ENCODE peak calls at places on chromosomes 1 and 21, in five cellular contexts. Z is psoas muscle, K is IMR-90, M is omental fat pad, X is brain microvascular endothelial cell. G is an unnamed sample.
A peak's percentile ranks its signal among the peaks of the same experiment; 100 is the strongest.

GRCh38 chr1:147515046-147515869 is 26.0 kb upstream of the BCL9 start:
- DNase-seq in X (no peak), Z (no peak), K (peak; percentile 41), M (no peak), G (peak; percentile 73)

GRCh38 chr21:26818911-26819310 is 26.3 kb downstream of the ADAMTS1 start:
- DNase-seq in Z (no peak), X (no peak), K (no peak), M (no peak), G (no peak)

GRCh38 chr1:958823-959729 is at the start of gene NOC2L:
- DNase-seq in K (peak; percentile 79), M (peak; percentile 76), Z (peak; percentile 97), X (peak; percentile 81), G (peak; percentile 91)

GRCh38 chr1:208461680-208462079 is 217.5 kb upstream of the PLXNA2 start:
- DNase-seq in X (no peak), K (no peak), Z (no peak), M (no peak), G (no peak)

GRCh38 chr1:60872690-60873089 is 209.7 kb upstream of the NFIA start:
- DNase-seq in Z (no peak), K (no peak), X (no peak), M (no peak), G (no peak)

GRCh38 chr1:161958425-161958824 is 65.2 kb downstream of the OLFML2B start:
- DNase-seq in X (peak; percentile 53), K (peak; percentile 51), M (no peak), Z (no peak), G (no peak)

GRCh38 chr1:94993931-94994645 is 67.2 kb upstream of the CNN3 start:
- DNase-seq in K (no peak), M (no peak), Z (no peak), X (no peak), G (no peak)

GRCh38 chr1:113749402-113749801 is 9.9 kb downstream of the PHTF1 start:
- DNase-seq in M (no peak), Z (no peak), X (no peak), K (no peak), G (no peak)

GRCh38 chr1:93546162-93546863 is 98.4 kb downstream of the FNBP1L start:
- DNase-seq in X (no peak), M (no peak), K (no peak), Z (no peak), G (no peak)

GRCh38 chr1:151920147-151920546 is 10.8 kb upstream of the THEM4 start:
- DNase-seq in M (no peak), Z (no peak), X (no peak), K (no peak), G (no peak)

GRCh38 chr1:3336641-3337621 is 117.5 kb upstream of the ARHGEF16 start:
- DNase-seq in M (no peak), Z (no peak), K (no peak), X (no peak), G (peak; percentile 61)

GRCh38 chr1:61852693-61853060 is 110.4 kb downstream of the PATJ start:
- DNase-seq in M (no peak), X (no peak), K (no peak), Z (no peak), G (no peak)

GRCh38 chr1:65195495-65196417 is 47.8 kb downstream of the AK4 start:
- DNase-seq in X (peak; percentile 82), M (no peak), Z (no peak), K (peak; percentile 89), G (no peak)

GRCh38 chr1:164380893-164381292 is 178.1 kb upstream of the PBX1 start:
- DNase-seq in Z (peak; percentile 54), X (peak; percentile 9), M (no peak), K (no peak), G (no peak)

GRCh38 chr1:910311-910880 is 13.3 kb upstream of the SAMD11 start:
- DNase-seq in X (no peak), M (peak; percentile 21), K (no peak), Z (peak; percentile 43), G (no peak)

GRCh38 chr1:2803931-2804627 is 2.6 kb upstream of the TTC34 start:
- DNase-seq in Z (peak; percentile 34), M (no peak), K (no peak), X (no peak), G (no peak)

GRCh38 chr1:221230605-221231004 is 351.4 kb downstream of the HLX start:
- DNase-seq in X (no peak), Z (no peak), K (peak; percentile 37), M (no peak), G (peak; percentile 7)

GRCh38 chr1:56169856-56170255 is 409.5 kb downstream of the PLPP3 start:
- DNase-seq in K (peak; percentile 70), X (no peak), M (no peak), Z (no peak), G (no peak)

GRCh38 chr1:114002492-114003290 is 23.4 kb downstream of the OLFML3 start:
- DNase-seq in X (peak; percentile 31), Z (no peak), M (no peak), K (no peak), G (no peak)

GRCh38 chr1:110292031-110292300 is 47.2 kb upstream of the RBM15 start:
- DNase-seq in X (no peak), M (no peak), Z (no peak), K (no peak), G (no peak)

GRCh38 chr21:25936776-25937175 is 202.0 kb downstream of the GABPA start:
- DNase-seq in M (no peak), K (peak; percentile 15), Z (no peak), X (no peak), G (no peak)

GRCh38 chr1:1004780-1005697 is 5.1 kb upstream of the HES4 start:
- DNase-seq in X (no peak), Z (peak; percentile 67), M (no peak), K (peak; percentile 66), G (peak; percentile 34)

GRCh38 chr1:87435484-87435883 is 106.8 kb downstream of the LMO4 start:
- DNase-seq in Z (no peak), M (no peak), K (no peak), X (peak; percentile 11), G (peak; percentile 42)

GRCh38 chr21:44337428-44337827 is 1.8 kb downstream of the CFAP410 start:
- DNase-seq in K (no peak), X (no peak), Z (no peak), M (no peak), G (no peak)

DNA sequence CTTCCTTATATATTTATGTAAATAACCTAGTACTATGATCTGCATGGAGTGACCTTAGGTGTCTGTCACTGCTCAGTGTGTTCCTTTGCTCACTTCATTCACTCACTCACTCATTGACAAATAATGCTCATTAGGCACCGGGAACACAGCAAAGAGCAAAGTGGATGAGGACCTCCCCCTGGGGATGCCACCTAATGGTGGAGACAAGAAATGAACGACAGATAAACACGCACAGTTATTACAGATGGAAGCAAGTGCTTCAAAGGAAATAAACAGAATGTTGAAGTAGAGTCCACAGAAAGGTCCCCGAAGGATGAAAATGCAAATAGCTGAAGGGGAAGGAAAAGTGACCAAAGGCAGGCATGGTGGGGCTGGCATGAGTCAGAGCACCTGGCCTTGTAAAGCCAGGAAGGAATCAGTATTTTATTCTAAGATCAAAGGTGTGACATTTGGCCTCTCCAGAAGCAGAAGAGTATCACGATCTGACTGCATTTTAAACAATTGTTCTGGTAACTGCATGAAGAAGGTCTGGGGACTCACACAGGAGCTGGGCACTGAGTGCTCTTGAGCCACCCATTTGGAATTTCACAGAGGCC is 23.1 kb downstream of the MAB21L3 start:
- DNase-seq in M (no peak), K (no peak), X (no peak), Z (no peak), G (no peak)
- TF ChIP-seq CTCF in M (no peak), K (peak; percentile 16), X (peak; percentile 50), Z (no peak), G (no peak)

GRCh38 chr1:181490740-181491712 is 7.7 kb downstream of the CACNA1E start:
- DNase-seq in Z (no peak), M (no peak), X (no peak), K (no peak), G (no peak)
- TF ChIP-seq CTCF in Z (no peak), M (no peak), X (no peak), K (no peak), G (no peak)

GRCh38 chr1:23081376-23081775 is 62.1 kb downstream of the KDM1A start:
- DNase-seq in X (no peak), M (no peak), Z (no peak), K (no peak), G (no peak)
- TF ChIP-seq CTCF in X (peak; percentile 50), M (no peak), Z (no peak), K (no peak), G (no peak)

GRCh38 chr1:150695561-150695960 is 1.4 kb downstream of the GOLPH3L start:
- DNase-seq in K (peak; percentile 12), X (no peak), Z (no peak), M (no peak), G (no peak)

GRCh38 chr1:150696151-150696550 is 803 bp downstream of the GOLPH3L start:
- DNase-seq in K (no peak), Z (no peak), M (no peak), X (no peak), G (no peak)

GRCh38 chr1:150692720-150693119 is 4.2 kb downstream of the GOLPH3L start:
- DNase-seq in K (peak; percentile 8), X (no peak), M (no peak), Z (no peak), G (no peak)

GRCh38 chr1:150696590-150696989 is 364 bp downstream of the GOLPH3L start:
- DNase-seq in X (no peak), Z (no peak), K (no peak), M (no peak), G (no peak)

GRCh38 chr1:150696995-150697927 is at the start of gene GOLPH3L:
- DNase-seq in M (peak; percentile 72), K (peak; percentile 98), X (peak; percentile 99), Z (peak; percentile 91), G (peak; percentile 97)
- TF ChIP-seq CTCF in M (no peak), K (peak; percentile 29), X (peak; percentile 42), Z (peak; percentile 26), G (no peak)

GRCh38 chr1:112619518-112620458 is at the start of gene CAPZA1:
- DNase-seq in K (peak; percentile 90), X (peak; percentile 86), M (peak; percentile 73), Z (peak; percentile 96), G (peak; percentile 84)
- TF ChIP-seq CTCF in K (no peak), X (no peak), M (no peak), Z (no peak), G (no peak)

GRCh38 chr1:185601189-185601588 is 133.0 kb upstream of the HMCN1 start:
- DNase-seq in Z (no peak), X (no peak), K (no peak), M (no peak), G (no peak)

GRCh38 chr1:185593271-185593670 is 140.9 kb upstream of the HMCN1 start:
- DNase-seq in Z (no peak), M (no peak), K (no peak), X (no peak), G (no peak)

GRCh38 chr1:185598326-185598725 is 135.9 kb upstream of the HMCN1 start:
- DNase-seq in M (no peak), K (no peak), X (no peak), Z (no peak), G (no peak)

GRCh38 chr1:185594786-185595410 is 139.3 kb upstream of the HMCN1 start:
- DNase-seq in K (no peak), Z (no peak), X (no peak), M (no peak), G (no peak)

GRCh38 chr1:185595835-185596667 is 138.1 kb upstream of the HMCN1 start:
- DNase-seq in Z (no peak), K (peak; percentile 56), M (no peak), X (peak; percentile 44), G (peak; percentile 78)
- TF ChIP-seq CTCF in Z (peak; percentile 49), K (peak; percentile 65), M (no peak), X (peak; percentile 88), G (peak; percentile 75)